ENCODE peak calls at places on chromosomes 5 and 9, in seven cellular contexts. One of them, this sample, is unnamed.

GRCh38 chr5:106092455-106092854 is 1578.3 kb downstream of the EFNA5 start:
- DNase-seq in HS-5: no peak
- DNase-seq in HEK293T: no peak
- DNase-seq in DMS 273 treated with DMSO at 0.1 percent for 48 hours: no peak
- DNase-seq in chondrocyte: no peak
- DNase-seq in Caco-2: no peak
- DNase-seq in stimulated activated CD8-positive, alpha-beta memory T cell treated with anti-CD3 and anti-CD28 coated beads, Interleukin-2, amount 100 ng/mL, for 1 hour: no peak
- DNase-seq in this sample: no peak

GRCh38 chr9:4537581-4537980 is 47.3 kb downstream of the SLC1A1 start:
- DNase-seq in chondrocyte: no peak
- DNase-seq in HS-5: no peak
- DNase-seq in DMS 273 treated with DMSO at 0.1 percent for 48 hours: no peak
- DNase-seq in Caco-2: no peak
- DNase-seq in stimulated activated CD8-positive, alpha-beta memory T cell treated with anti-CD3 and anti-CD28 coated beads, Interleukin-2, amount 100 ng/mL, for 1 hour: no peak
- DNase-seq in HEK293T: no peak
- DNase-seq in this sample: no peak

GRCh38 chr9:131578016-131578415 is 32.7 kb downstream of the PRRT1B start:
- DNase-seq in DMS 273 treated with DMSO at 0.1 percent for 48 hours: no peak
- DNase-seq in HEK293T: no peak
- DNase-seq in Caco-2: no peak
- DNase-seq in HS-5: no peak
- DNase-seq in stimulated activated CD8-positive, alpha-beta memory T cell treated with anti-CD3 and anti-CD28 coated beads, Interleukin-2, amount 100 ng/mL, for 1 hour: no peak
- DNase-seq in chondrocyte: no peak
- DNase-seq in this sample: no peak

GRCh38 chr5:56080375-56081052 is 85.8 kb upstream of the IL6ST start:
- DNase-seq in HEK293T: no peak
- DNase-seq in stimulated activated CD8-positive, alpha-beta memory T cell treated with anti-CD3 and anti-CD28 coated beads, Interleukin-2, amount 100 ng/mL, for 1 hour: no peak
- DNase-seq in Caco-2: no peak
- DNase-seq in HS-5: no peak
- DNase-seq in chondrocyte: no peak
- DNase-seq in DMS 273 treated with DMSO at 0.1 percent for 48 hours: no peak
- DNase-seq in this sample: no peak

GRCh38 chr5:171577940-171578856 is 158.8 kb downstream of the FGF18 start:
- DNase-seq in HS-5: no peak
- DNase-seq in Caco-2: no peak
- DNase-seq in stimulated activated CD8-positive, alpha-beta memory T cell treated with anti-CD3 and anti-CD28 coated beads, Interleukin-2, amount 100 ng/mL, for 1 hour: no peak
- DNase-seq in chondrocyte: no peak
- DNase-seq in HEK293T: peak
- DNase-seq in DMS 273 treated with DMSO at 0.1 percent for 48 hours: no peak
- DNase-seq in this sample: no peak

GRCh38 chr9:13053504-13053903 is 226.0 kb downstream of the MPDZ start:
- DNase-seq in Caco-2: no peak
- DNase-seq in chondrocyte: no peak
- DNase-seq in DMS 273 treated with DMSO at 0.1 percent for 48 hours: no peak
- DNase-seq in HEK293T: no peak
- DNase-seq in HS-5: no peak
- DNase-seq in stimulated activated CD8-positive, alpha-beta memory T cell treated with anti-CD3 and anti-CD28 coated beads, Interleukin-2, amount 100 ng/mL, for 1 hour: no peak
- DNase-seq in this sample: no peak

GRCh38 chr5:168778536-168778935 is 199.4 kb upstream of the PANK3 start:
- DNase-seq in stimulated activated CD8-positive, alpha-beta memory T cell treated with anti-CD3 and anti-CD28 coated beads, Interleukin-2, amount 100 ng/mL, for 1 hour: no peak
- DNase-seq in Caco-2: no peak
- DNase-seq in DMS 273 treated with DMSO at 0.1 percent for 48 hours: no peak
- DNase-seq in HS-5: no peak
- DNase-seq in chondrocyte: no peak
- DNase-seq in HEK293T: no peak
- DNase-seq in this sample: no peak

GRCh38 chr5:57677235-57677634 is 194.6 kb upstream of the ACTBL2 start:
- DNase-seq in HEK293T: no peak
- DNase-seq in Caco-2: no peak
- DNase-seq in stimulated activated CD8-positive, alpha-beta memory T cell treated with anti-CD3 and anti-CD28 coated beads, Interleukin-2, amount 100 ng/mL, for 1 hour: no peak
- DNase-seq in DMS 273 treated with DMSO at 0.1 percent for 48 hours: no peak
- DNase-seq in chondrocyte: no peak
- DNase-seq in HS-5: no peak
- DNase-seq in this sample: no peak

GRCh38 chr5:119411935-119412623 is 40.2 kb upstream of the HSD17B4 start:
- DNase-seq in Caco-2: peak
- DNase-seq in HS-5: peak
- DNase-seq in chondrocyte: no peak
- DNase-seq in HEK293T: peak
- DNase-seq in stimulated activated CD8-positive, alpha-beta memory T cell treated with anti-CD3 and anti-CD28 coated beads, Interleukin-2, amount 100 ng/mL, for 1 hour: peak
- DNase-seq in DMS 273 treated with DMSO at 0.1 percent for 48 hours: peak
- DNase-seq in this sample: no peak

GRCh38 chr9:110797611-110798010 is 129.0 kb downstream of the MUSK start:
- DNase-seq in chondrocyte: no peak
- DNase-seq in HS-5: peak
- DNase-seq in stimulated activated CD8-positive, alpha-beta memory T cell treated with anti-CD3 and anti-CD28 coated beads, Interleukin-2, amount 100 ng/mL, for 1 hour: no peak
- DNase-seq in DMS 273 treated with DMSO at 0.1 percent for 48 hours: no peak
- DNase-seq in HEK293T: no peak
- DNase-seq in Caco-2: no peak
- DNase-seq in this sample: no peak

GRCh38 chr5:178989311-178989710 is 5.8 kb downstream of the GRM6 start:
- DNase-seq in HEK293T: no peak
- DNase-seq in stimulated activated CD8-positive, alpha-beta memory T cell treated with anti-CD3 and anti-CD28 coated beads, Interleukin-2, amount 100 ng/mL, for 1 hour: no peak
- DNase-seq in chondrocyte: no peak
- DNase-seq in DMS 273 treated with DMSO at 0.1 percent for 48 hours: no peak
- DNase-seq in HS-5: no peak
- DNase-seq in Caco-2: no peak
- DNase-seq in this sample: peak

GRCh38 chr5:37601163-37601562 is 222.0 kb downstream of the WDR70 start:
- DNase-seq in stimulated activated CD8-positive, alpha-beta memory T cell treated with anti-CD3 and anti-CD28 coated beads, Interleukin-2, amount 100 ng/mL, for 1 hour: no peak
- DNase-seq in Caco-2: no peak
- DNase-seq in HEK293T: no peak
- DNase-seq in DMS 273 treated with DMSO at 0.1 percent for 48 hours: no peak
- DNase-seq in HS-5: no peak
- DNase-seq in chondrocyte: no peak
- DNase-seq in this sample: no peak

GRCh38 chr5:31671339-31671741 is 32.4 kb downstream of the PDZD2 start:
- DNase-seq in stimulated activated CD8-positive, alpha-beta memory T cell treated with anti-CD3 and anti-CD28 coated beads, Interleukin-2, amount 100 ng/mL, for 1 hour: no peak
- DNase-seq in DMS 273 treated with DMSO at 0.1 percent for 48 hours: no peak
- DNase-seq in HS-5: no peak
- DNase-seq in chondrocyte: no peak
- DNase-seq in HEK293T: no peak
- DNase-seq in Caco-2: no peak
- DNase-seq in this sample: no peak

GRCh38 chr9:86867658-86868313 is 79.5 kb downstream of the GAS1 start:
- DNase-seq in Caco-2: no peak
- DNase-seq in stimulated activated CD8-positive, alpha-beta memory T cell treated with anti-CD3 and anti-CD28 coated beads, Interleukin-2, amount 100 ng/mL, for 1 hour: no peak
- DNase-seq in HEK293T: peak
- DNase-seq in HS-5: no peak
- DNase-seq in DMS 273 treated with DMSO at 0.1 percent for 48 hours: peak
- DNase-seq in chondrocyte: no peak
- DNase-seq in this sample: no peak

GRCh38 chr5:33690736-33691135 is 201.1 kb downstream of the ADAMTS12 start:
- DNase-seq in HEK293T: no peak
- DNase-seq in stimulated activated CD8-positive, alpha-beta memory T cell treated with anti-CD3 and anti-CD28 coated beads, Interleukin-2, amount 100 ng/mL, for 1 hour: no peak
- DNase-seq in Caco-2: no peak
- DNase-seq in HS-5: peak
- DNase-seq in chondrocyte: no peak
- DNase-seq in DMS 273 treated with DMSO at 0.1 percent for 48 hours: no peak
- DNase-seq in this sample: no peak

GRCh38 chr9:133528887-133529262 is 4.1 kb upstream of the MYMK start:
- DNase-seq in chondrocyte: no peak
- DNase-seq in DMS 273 treated with DMSO at 0.1 percent for 48 hours: no peak
- DNase-seq in Caco-2: no peak
- DNase-seq in stimulated activated CD8-positive, alpha-beta memory T cell treated with anti-CD3 and anti-CD28 coated beads, Interleukin-2, amount 100 ng/mL, for 1 hour: no peak
- DNase-seq in HEK293T: no peak
- DNase-seq in HS-5: no peak
- DNase-seq in this sample: no peak

GRCh38 chr9:16611969-16612368 is 258.5 kb downstream of the BNC2 start:
- DNase-seq in Caco-2: no peak
- DNase-seq in chondrocyte: no peak
- DNase-seq in DMS 273 treated with DMSO at 0.1 percent for 48 hours: no peak
- DNase-seq in HEK293T: no peak
- DNase-seq in stimulated activated CD8-positive, alpha-beta memory T cell treated with anti-CD3 and anti-CD28 coated beads, Interleukin-2, amount 100 ng/mL, for 1 hour: no peak
- DNase-seq in HS-5: no peak
- DNase-seq in this sample: no peak

GRCh38 chr9:16207161-16207560 is 654.3 kb downstream of the CCDC171 start:
- DNase-seq in Caco-2: no peak
- DNase-seq in stimulated activated CD8-positive, alpha-beta memory T cell treated with anti-CD3 and anti-CD28 coated beads, Interleukin-2, amount 100 ng/mL, for 1 hour: no peak
- DNase-seq in DMS 273 treated with DMSO at 0.1 percent for 48 hours: no peak
- DNase-seq in HS-5: peak
- DNase-seq in HEK293T: no peak
- DNase-seq in chondrocyte: no peak
- DNase-seq in this sample: no peak

GRCh38 chr5:26482817-26483375 is 555.5 kb downstream of the CDH9 start:
- DNase-seq in HS-5: peak
- DNase-seq in Caco-2: peak
- DNase-seq in HEK293T: peak
- DNase-seq in chondrocyte: no peak
- DNase-seq in DMS 273 treated with DMSO at 0.1 percent for 48 hours: no peak
- DNase-seq in stimulated activated CD8-positive, alpha-beta memory T cell treated with anti-CD3 and anti-CD28 coated beads, Interleukin-2, amount 100 ng/mL, for 1 hour: no peak
- DNase-seq in this sample: no peak

GRCh38 chr9:127175764-127176163 is 53.3 kb upstream of the ANGPTL2 start:
- DNase-seq in DMS 273 treated with DMSO at 0.1 percent for 48 hours: no peak
- DNase-seq in HEK293T: no peak
- DNase-seq in Caco-2: peak
- DNase-seq in HS-5: no peak
- DNase-seq in chondrocyte: peak
- DNase-seq in stimulated activated CD8-positive, alpha-beta memory T cell treated with anti-CD3 and anti-CD28 coated beads, Interleukin-2, amount 100 ng/mL, for 1 hour: no peak
- DNase-seq in this sample: no peak

GRCh38 chr9:84670106-84670800 is 724 bp downstream of the NTRK2 start:
- DNase-seq in stimulated activated CD8-positive, alpha-beta memory T cell treated with anti-CD3 and anti-CD28 coated beads, Interleukin-2, amount 100 ng/mL, for 1 hour: no peak
- DNase-seq in chondrocyte: peak
- DNase-seq in Caco-2: no peak
- DNase-seq in HS-5: no peak
- DNase-seq in HEK293T: no peak
- DNase-seq in DMS 273 treated with DMSO at 0.1 percent for 48 hours: no peak
- DNase-seq in this sample: peak

GRCh38 chr9:75148551-75148950 is 60.2 kb downstream of the OSTF1 start:
- DNase-seq in stimulated activated CD8-positive, alpha-beta memory T cell treated with anti-CD3 and anti-CD28 coated beads, Interleukin-2, amount 100 ng/mL, for 1 hour: no peak
- DNase-seq in chondrocyte: no peak
- DNase-seq in HS-5: peak
- DNase-seq in HEK293T: peak
- DNase-seq in DMS 273 treated with DMSO at 0.1 percent for 48 hours: no peak
- DNase-seq in Caco-2: no peak
- DNase-seq in this sample: no peak

GRCh38 chr5:154199671-154200220 is 9.2 kb downstream of the GALNT10 start:
- DNase-seq in HEK293T: no peak
- DNase-seq in Caco-2: no peak
- DNase-seq in HS-5: no peak
- DNase-seq in chondrocyte: no peak
- DNase-seq in DMS 273 treated with DMSO at 0.1 percent for 48 hours: no peak
- DNase-seq in stimulated activated CD8-positive, alpha-beta memory T cell treated with anti-CD3 and anti-CD28 coated beads, Interleukin-2, amount 100 ng/mL, for 1 hour: no peak
- DNase-seq in this sample: no peak

GRCh38 chr5:163193886-163194285 is 243.5 kb upstream of the CCNG1 start:
- DNase-seq in HS-5: no peak
- DNase-seq in Caco-2: no peak
- DNase-seq in stimulated activated CD8-positive, alpha-beta memory T cell treated with anti-CD3 and anti-CD28 coated beads, Interleukin-2, amount 100 ng/mL, for 1 hour: no peak
- DNase-seq in chondrocyte: no peak
- DNase-seq in DMS 273 treated with DMSO at 0.1 percent for 48 hours: no peak
- DNase-seq in HEK293T: no peak
- DNase-seq in this sample: no peak

GRCh38 chr5:172224996-172225395 is 31.0 kb downstream of the EFCAB9 start:
- DNase-seq in HS-5: no peak
- DNase-seq in stimulated activated CD8-positive, alpha-beta memory T cell treated with anti-CD3 and anti-CD28 coated beads, Interleukin-2, amount 100 ng/mL, for 1 hour: no peak
- DNase-seq in chondrocyte: no peak
- DNase-seq in Caco-2: no peak
- DNase-seq in DMS 273 treated with DMSO at 0.1 percent for 48 hours: peak
- DNase-seq in HEK293T: no peak
- DNase-seq in this sample: no peak

GRCh38 chr9:113299800-113300292 is 3.3 kb downstream of the RNF183 start:
- DNase-seq in Caco-2: no peak
- DNase-seq in HS-5: no peak
- DNase-seq in chondrocyte: no peak
- DNase-seq in HEK293T: no peak
- DNase-seq in DMS 273 treated with DMSO at 0.1 percent for 48 hours: no peak
- DNase-seq in stimulated activated CD8-positive, alpha-beta memory T cell treated with anti-CD3 and anti-CD28 coated beads, Interleukin-2, amount 100 ng/mL, for 1 hour: no peak
- DNase-seq in this sample: no peak

GRCh38 chr9:86703346-86703745 is 244.0 kb downstream of the GAS1 start:
- DNase-seq in stimulated activated CD8-positive, alpha-beta memory T cell treated with anti-CD3 and anti-CD28 coated beads, Interleukin-2, amount 100 ng/mL, for 1 hour: no peak
- DNase-seq in HS-5: no peak
- DNase-seq in DMS 273 treated with DMSO at 0.1 percent for 48 hours: no peak
- DNase-seq in chondrocyte: no peak
- DNase-seq in Caco-2: no peak
- DNase-seq in HEK293T: no peak
- DNase-seq in this sample: no peak

GRCh38 chr9:71760901-71761300 is 7.4 kb downstream of the CEMIP2 start:
- DNase-seq in HEK293T: no peak
- DNase-seq in chondrocyte: no peak
- DNase-seq in Caco-2: no peak
- DNase-seq in DMS 273 treated with DMSO at 0.1 percent for 48 hours: peak
- DNase-seq in HS-5: no peak
- DNase-seq in stimulated activated CD8-positive, alpha-beta memory T cell treated with anti-CD3 and anti-CD28 coated beads, Interleukin-2, amount 100 ng/mL, for 1 hour: no peak
- DNase-seq in this sample: no peak

GRCh38 chr5:127290019-127290945 is at the start of gene MEGF10:
- DNase-seq in stimulated activated CD8-positive, alpha-beta memory T cell treated with anti-CD3 and anti-CD28 coated beads, Interleukin-2, amount 100 ng/mL, for 1 hour: no peak
- DNase-seq in HS-5: no peak
- DNase-seq in Caco-2: no peak
- DNase-seq in chondrocyte: no peak
- DNase-seq in HEK293T: peak
- DNase-seq in DMS 273 treated with DMSO at 0.1 percent for 48 hours: peak
- DNase-seq in this sample: no peak

GRCh38 chr5:161096006-161096405 is 244.0 kb upstream of the ATP10B start:
- DNase-seq in DMS 273 treated with DMSO at 0.1 percent for 48 hours: no peak
- DNase-seq in chondrocyte: no peak
- DNase-seq in HEK293T: no peak
- DNase-seq in HS-5: no peak
- DNase-seq in Caco-2: no peak
- DNase-seq in stimulated activated CD8-positive, alpha-beta memory T cell treated with anti-CD3 and anti-CD28 coated beads, Interleukin-2, amount 100 ng/mL, for 1 hour: no peak
- DNase-seq in this sample: no peak

GRCh38 chr9:134600836-134601638 is 40.6 kb upstream of the COL5A1 start:
- DNase-seq in HEK293T: no peak
- DNase-seq in HS-5: no peak
- DNase-seq in Caco-2: no peak
- DNase-seq in chondrocyte: no peak
- DNase-seq in DMS 273 treated with DMSO at 0.1 percent for 48 hours: no peak
- DNase-seq in stimulated activated CD8-positive, alpha-beta memory T cell treated with anti-CD3 and anti-CD28 coated beads, Interleukin-2, amount 100 ng/mL, for 1 hour: no peak
- DNase-seq in this sample: no peak

GRCh38 chr9:84839538-84839937 is 170.0 kb downstream of the NTRK2 start:
- DNase-seq in HS-5: no peak
- DNase-seq in Caco-2: no peak
- DNase-seq in chondrocyte: no peak
- DNase-seq in DMS 273 treated with DMSO at 0.1 percent for 48 hours: no peak
- DNase-seq in stimulated activated CD8-positive, alpha-beta memory T cell treated with anti-CD3 and anti-CD28 coated beads, Interleukin-2, amount 100 ng/mL, for 1 hour: no peak
- DNase-seq in HEK293T: no peak
- DNase-seq in this sample: no peak

GRCh38 chr5:146205499-146206202 is 2.2 kb downstream of the RBM27 start:
- DNase-seq in chondrocyte: no peak
- DNase-seq in HEK293T: no peak
- DNase-seq in Caco-2: no peak
- DNase-seq in DMS 273 treated with DMSO at 0.1 percent for 48 hours: no peak
- DNase-seq in HS-5: no peak
- DNase-seq in stimulated activated CD8-positive, alpha-beta memory T cell treated with anti-CD3 and anti-CD28 coated beads, Interleukin-2, amount 100 ng/mL, for 1 hour: no peak
- DNase-seq in this sample: no peak

This sample was measured in spleen.